ENCODE peak calls at places on chromosomes 12 and 14, in eight cellular contexts. O is cardiac fibroblast, Q is kidney, S is OCI-LY7, I is NB4, K is GM12865, X is left lung, D is thoracic aorta. L is an unnamed sample.

GRCh38 chr12:104699489-104700194 is 242.9 kb downstream of the CHST11 start:
- DNase-seq in O (peak), Q (no peak), S (peak), I (no peak), K (peak), X (no peak), D (no peak), L (no peak)

GRCh38 chr12:5173511-5174011 is 129.9 kb downstream of the KCNA5 start:
- DNase-seq in O (no peak), Q (no peak), S (no peak), I (no peak), K (no peak), X (no peak), D (no peak), L (no peak)

GRCh38 chr12:6212086-6212485 is 11.9 kb downstream of the CD9 start:
- DNase-seq in O (no peak), Q (no peak), S (no peak), I (no peak), K (no peak), X (no peak), D (no peak), L (no peak)

GRCh38 chr12:9634177-9634803 is 26.6 kb upstream of the KLRB1 start:
- DNase-seq in O (peak), Q (no peak), S (peak), I (peak), K (peak), X (no peak), D (no peak), L (peak)

GRCh38 chr12:74539765-74540526 is 2.3 kb downstream of the ATXN7L3B start:
- DNase-seq in O (no peak), Q (peak), S (peak), I (peak), K (peak), X (no peak), D (no peak), L (peak)

GRCh38 chr12:113891737-113892520 is 74.2 kb downstream of the RBM19 start:
- DNase-seq in O (no peak), Q (no peak), S (no peak), I (no peak), K (no peak), X (no peak), D (no peak), L (no peak)

GRCh38 chr14:61569783-61570182 is 125.5 kb upstream of the HIF1A start:
- DNase-seq in O (peak), Q (no peak), S (peak), I (peak), K (no peak), X (peak), D (no peak), L (peak)

GRCh38 chr12:52573743-52574142 is at the start of gene KRT74:
- DNase-seq in O (no peak), Q (no peak), S (no peak), I (no peak), K (no peak), X (no peak), D (no peak), L (no peak)

GRCh38 chr12:24605466-24605865 is 343.4 kb downstream of the BCAT1 start:
- DNase-seq in O (peak), Q (no peak), S (no peak), I (no peak), K (no peak), X (no peak), D (no peak), L (no peak)

GRCh38 chr12:121400332-121401139 is 618 bp downstream of the RNF34 start:
- DNase-seq in O (peak), Q (no peak), S (peak), I (peak), K (peak), X (peak), D (no peak), L (peak)

GRCh38 chr14:30496852-30497251 is 62.1 kb upstream of the G2E3 start:
- DNase-seq in O (no peak), Q (no peak), S (no peak), I (no peak), K (no peak), X (no peak), D (no peak), L (no peak)

GRCh38 chr12:106854723-106855122 is 80.2 kb downstream of the RIC8B start:
- DNase-seq in O (no peak), Q (no peak), S (no peak), I (no peak), K (no peak), X (no peak), D (no peak), L (no peak)

GRCh38 chr14:104290756-104291122 is 152.4 kb downstream of the KIF26A start:
- DNase-seq in O (no peak), Q (peak), S (no peak), I (no peak), K (no peak), X (peak), D (no peak), L (no peak)

GRCh38 chr14:64671591-64671990 is 32.6 kb upstream of the PLEKHG3 start:
- DNase-seq in O (peak), Q (no peak), S (peak), I (peak), K (peak), X (no peak), D (no peak), L (peak)

GRCh38 chr12:82688035-82688501 is 1.4 kb downstream of the TMTC2 start:
- DNase-seq in O (peak), Q (no peak), S (peak), I (peak), K (peak), X (no peak), D (no peak), L (peak)

GRCh38 chr14:29016050-29016900 is 249.7 kb downstream of the FOXG1 start:
- DNase-seq in O (peak), Q (peak), S (peak), I (peak), K (peak), X (no peak), D (no peak), L (peak)

GRCh38 chr12:107236824-107237467 is 143.6 kb upstream of the CRY1 start:
- DNase-seq in O (peak), Q (no peak), S (no peak), I (no peak), K (no peak), X (no peak), D (no peak), L (peak)

GRCh38 chr12:132955933-132956725 is at the start of gene ZNF605:
- DNase-seq in O (peak), Q (peak), S (peak), I (peak), K (peak), X (peak), D (peak), L (peak)

GRCh38 chr12:470133-470532 is 10.4 kb downstream of the B4GALNT3 start:
- DNase-seq in O (no peak), Q (no peak), S (no peak), I (no peak), K (no peak), X (no peak), D (no peak), L (no peak)

GRCh38 chr12:95646781-95647184 is 95.5 kb upstream of the USP44 start:
- DNase-seq in O (peak), Q (no peak), S (no peak), I (no peak), K (no peak), X (no peak), D (no peak), L (peak)

GRCh38 chr14:74546416-74546815 is 52.9 kb downstream of the ISCA2 start:
- DNase-seq in O (no peak), Q (no peak), S (no peak), I (no peak), K (no peak), X (no peak), D (no peak), L (no peak)

GRCh38 chr14:90508536-90509254 is 111.9 kb downstream of the CALM1 start:
- DNase-seq in O (no peak), Q (no peak), S (no peak), I (no peak), K (no peak), X (peak), D (no peak), L (no peak)

GRCh38 chr14:76348898-76349297 is 27.0 kb upstream of the ESRRB start:
- DNase-seq in O (peak), Q (no peak), S (no peak), I (peak), K (no peak), X (no peak), D (no peak), L (peak)

GRCh38 chr12:114864688-114865685 is 181.0 kb upstream of the TBX3 start:
- DNase-seq in O (no peak), Q (no peak), S (no peak), I (no peak), K (no peak), X (no peak), D (no peak), L (peak)

GRCh38 chr14:51023964-51024363 is 70.9 kb downstream of the TRIM9 start:
- DNase-seq in O (no peak), Q (no peak), S (no peak), I (no peak), K (no peak), X (no peak), D (no peak), L (peak)

GRCh38 chr14:64861916-64862315 is 17.8 kb downstream of the SPTB start:
- DNase-seq in O (no peak), Q (no peak), S (no peak), I (no peak), K (no peak), X (no peak), D (no peak), L (no peak)

GRCh38 chr14:85528080-85528881 is 1.7 kb upstream of the FLRT2 start:
- DNase-seq in O (peak), Q (no peak), S (no peak), I (no peak), K (no peak), X (no peak), D (no peak), L (peak)

GRCh38 chr14:89303452-89304435 is 113.3 kb downstream of the FOXN3 start:
- DNase-seq in O (peak), Q (peak), S (peak), I (peak), K (peak), X (no peak), D (peak), L (peak)

GRCh38 chr12:131114942-131115584 is 161.4 kb downstream of the ADGRD1 start:
- DNase-seq in O (no peak), Q (peak), S (no peak), I (no peak), K (no peak), X (no peak), D (no peak), L (peak)

GRCh38 chr12:96719671-96720362 is 187.2 kb upstream of the NEDD1 start:
- DNase-seq in O (peak), Q (no peak), S (peak), I (peak), K (peak), X (no peak), D (no peak), L (peak)
- H3K4me3 ChIP-seq in O (peak), Q (peak), S (peak), I (peak), K (peak), X (peak), D (peak), L (peak)

GRCh38 chr12:118035194-118036041 is 18.9 kb downstream of the RFC5 start:
- DNase-seq in O (peak), Q (no peak), S (no peak), I (no peak), K (peak), X (no peak), D (no peak), L (no peak)

GRCh38 chr12:118036672-118037411 is 20.3 kb downstream of the RFC5 start:
- DNase-seq in O (no peak), Q (no peak), S (no peak), I (no peak), K (no peak), X (no peak), D (no peak), L (no peak)

GRCh38 chr12:118033902-118034301 is 17.4 kb downstream of the RFC5 start:
- DNase-seq in O (peak), Q (no peak), S (no peak), I (no peak), K (no peak), X (no peak), D (no peak), L (no peak)

GRCh38 chr12:118033331-118033730 is 16.8 kb downstream of the RFC5 start:
- DNase-seq in O (peak), Q (no peak), S (no peak), I (no peak), K (no peak), X (no peak), D (no peak), L (no peak)

GRCh38 chr12:118034429-118035193 is 18.1 kb downstream of the RFC5 start:
- DNase-seq in O (peak), Q (no peak), S (no peak), I (peak), K (no peak), X (no peak), D (no peak), L (peak)
- TF ChIP-seq CTCF in O (peak), Q (peak), S (peak), I (peak), K (no peak), X (no peak), D (no peak), L (peak)

GRCh38 chr14:21978999-21979314 is 305.3 kb upstream of the OR4E1 start:
- DNase-seq in O (no peak), Q (no peak), S (no peak), I (no peak), K (no peak), X (no peak), D (no peak), L (no peak)

GRCh38 chr14:21974741-21975140 is 301.1 kb upstream of the OR4E1 start:
- DNase-seq in O (no peak), Q (no peak), S (no peak), I (no peak), K (no peak), X (no peak), D (no peak), L (no peak)

DNA sequence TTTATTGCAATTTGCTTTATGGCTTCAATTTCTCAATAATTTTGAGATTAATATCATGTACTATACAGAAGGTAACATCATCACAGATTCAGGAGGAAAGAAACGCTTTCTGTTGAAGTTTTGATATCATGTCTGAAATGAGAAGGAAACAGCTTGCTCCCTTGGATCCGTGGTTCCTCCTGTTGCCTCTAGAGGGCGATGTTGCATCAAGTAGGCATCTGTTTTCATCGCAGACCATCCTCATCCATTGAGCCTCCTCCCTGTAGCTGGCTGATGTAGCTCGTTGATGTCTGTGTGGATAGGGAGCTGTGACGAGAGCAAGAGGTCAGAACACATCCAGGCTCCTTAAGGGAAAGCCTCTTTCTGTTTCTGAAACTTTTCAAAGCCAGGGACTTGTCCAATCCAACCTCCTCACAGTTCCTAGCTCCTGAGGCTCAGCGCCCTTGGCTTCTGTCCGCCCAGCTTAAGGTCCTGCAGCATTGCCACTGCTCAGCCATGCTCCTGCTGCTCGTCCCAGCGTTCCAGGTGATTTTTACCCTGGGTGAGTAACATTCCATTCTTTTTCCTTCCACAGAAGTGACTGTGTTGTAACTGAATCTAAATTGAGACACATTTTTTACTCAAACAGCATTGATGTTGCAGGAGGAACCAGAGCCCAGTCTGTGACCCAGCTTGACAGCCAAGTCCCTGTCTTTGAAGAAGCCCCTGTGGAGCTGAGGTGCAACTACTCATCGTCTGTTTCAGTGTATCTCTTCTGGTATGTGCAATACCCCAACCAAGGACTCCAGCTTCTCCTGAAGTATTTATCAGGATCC is 304.8 kb upstream of the OR4E1 start:
- DNase-seq in O (peak), Q (no peak), S (peak), I (peak), K (peak), X (no peak), D (no peak), L (peak)
- H3K4me3 ChIP-seq in O (no peak), Q (no peak), S (no peak), I (no peak), K (no peak), X (no peak), D (no peak), L (no peak)

DNA sequence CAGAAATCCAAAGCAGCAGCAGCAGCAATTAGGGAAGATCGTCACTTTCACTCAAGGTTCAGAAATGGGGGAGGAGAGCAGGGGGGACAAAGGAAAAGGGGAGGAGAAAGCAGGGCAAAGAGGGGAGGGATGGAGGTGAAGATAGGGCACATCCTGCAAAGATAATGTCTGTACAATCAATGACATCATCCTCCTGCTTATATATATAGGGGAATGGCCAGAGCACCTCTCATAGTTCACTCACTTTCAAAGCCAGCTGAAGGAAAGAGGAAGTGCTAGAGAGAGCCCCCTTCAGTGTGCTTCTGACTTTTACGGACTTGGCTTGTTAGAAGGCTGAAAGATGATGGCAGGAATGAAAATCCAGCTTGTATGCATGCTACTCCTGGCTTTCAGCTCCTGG is at the start of gene NTS:
- DNase-seq in O (no peak), Q (no peak), S (peak), I (peak), K (no peak), X (no peak), D (no peak), L (peak)
- TF ChIP-seq CTCF in O (no peak), Q (no peak), S (no peak), I (peak), K (no peak), X (no peak), D (no peak), L (peak)

DNA sequence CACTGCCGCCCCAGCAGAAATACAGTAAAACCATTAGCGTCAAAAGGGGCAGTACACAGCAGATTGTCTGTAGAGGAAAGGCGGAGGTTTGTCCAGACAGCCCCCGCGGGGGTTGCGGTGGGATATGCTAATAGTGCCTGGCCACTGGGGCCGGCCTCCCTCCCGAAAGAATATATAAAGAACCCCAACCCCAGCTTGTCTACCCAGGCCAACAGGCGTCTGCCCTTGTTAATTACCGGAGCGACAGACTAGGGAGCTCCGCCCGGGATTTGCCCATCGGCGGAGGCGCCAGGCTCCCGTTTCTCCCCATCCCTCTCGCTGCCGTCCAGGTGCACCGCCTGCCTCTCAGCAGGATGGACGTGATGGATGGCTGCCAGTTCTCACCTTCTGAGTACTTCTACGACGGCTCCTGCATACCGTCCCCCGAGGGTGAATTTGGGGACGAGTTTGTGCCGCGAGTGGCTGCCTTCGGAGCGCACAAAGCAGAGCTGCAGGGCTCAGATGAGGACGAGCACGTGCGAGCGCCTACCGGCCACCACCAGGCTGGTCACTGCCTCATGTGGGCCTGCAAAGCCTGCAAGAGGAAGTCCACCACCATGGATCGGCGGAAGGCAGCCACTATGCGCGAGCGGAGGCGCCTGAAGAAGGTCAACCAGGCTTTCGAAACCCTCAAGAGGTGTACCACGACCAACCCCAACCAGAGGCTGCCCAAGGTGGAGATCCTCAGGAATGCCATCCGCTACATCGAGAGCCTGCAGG is at the start of gene MYF5:
- DNase-seq in O (no peak), Q (peak), S (no peak), I (no peak), K (no peak), X (peak), D (no peak), L (no peak)
- H3K4me3 ChIP-seq in O (no peak), Q (no peak), S (no peak), I (no peak), K (no peak), X (no peak), D (no peak), L (no peak)

GRCh38 chr12:80860206-80860605 is 77.5 kb downstream of the LIN7A start:
- DNase-seq in O (peak), Q (no peak), S (no peak), I (no peak), K (no peak), X (no peak), D (no peak), L (no peak)

GRCh38 chr12:80861636-80862378 is 75.9 kb downstream of the LIN7A start:
- DNase-seq in O (peak), Q (no peak), S (no peak), I (peak), K (no peak), X (no peak), D (no peak), L (peak)

GRCh38 chr12:80860928-80861327 is 76.8 kb downstream of the LIN7A start:
- DNase-seq in O (no peak), Q (no peak), S (no peak), I (no peak), K (no peak), X (no peak), D (no peak), L (no peak)

GRCh38 chr12:80862606-80863005 is 75.1 kb downstream of the LIN7A start:
- DNase-seq in O (peak), Q (no peak), S (no peak), I (peak), K (no peak), X (no peak), D (no peak), L (peak)

GRCh38 chr12:80864046-80864735 is 73.5 kb downstream of the LIN7A start:
- DNase-seq in O (peak), Q (no peak), S (no peak), I (no peak), K (no peak), X (no peak), D (no peak), L (no peak)
- TF ChIP-seq CTCF in O (no peak), Q (no peak), S (no peak), I (no peak), K (no peak), X (no peak), D (no peak), L (no peak)

DNA sequence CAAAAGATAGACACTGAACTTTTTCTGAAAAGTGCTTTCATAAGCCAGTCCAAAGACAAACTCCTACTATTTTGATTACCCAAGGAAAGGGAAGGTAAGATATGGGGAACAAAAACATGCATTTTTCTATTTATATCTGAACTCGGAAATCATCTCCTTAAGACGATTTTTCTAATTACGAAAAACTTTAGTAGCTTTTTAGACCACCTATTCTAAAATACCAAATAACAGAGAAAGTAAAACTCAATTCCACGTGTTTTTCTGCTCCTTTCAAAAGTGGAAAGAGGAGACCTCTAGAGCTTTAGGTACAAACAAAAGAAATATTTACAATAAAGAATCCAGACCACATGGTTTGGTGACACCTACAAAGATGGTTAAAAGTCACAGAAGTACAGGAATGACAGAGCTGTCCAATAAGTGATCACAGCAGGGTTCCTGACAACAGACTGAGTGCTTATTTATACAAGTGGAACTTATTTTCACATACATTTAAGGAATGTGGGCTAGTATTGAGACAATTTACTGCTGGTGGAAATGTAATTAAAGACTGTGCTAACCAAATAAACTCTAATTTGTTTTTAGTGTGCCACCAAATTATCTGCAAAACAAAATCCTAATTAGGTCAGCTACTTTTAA is 2.5 kb downstream of the LRIG3 start:
- DNase-seq in O (peak), Q (no peak), S (no peak), I (no peak), K (peak), X (no peak), D (no peak), L (peak)
- H3K4me3 ChIP-seq in O (peak), Q (peak), S (no peak), I (no peak), K (peak), X (peak), D (peak), L (peak)